ENCODE peak calls at places on chromosome 16, in five cellular contexts. K is activated CD4-positive, alpha-beta T cell treated with anti-CD3 and anti-CD28 coated beads for 24 hours; O is NCI-H460; F is substantia nigra; R is hippocampal formation. U is an unnamed sample.

GRCh38 chr16:66360624-66361324 is 5.7 kb upstream of the CDH5 start:
- DNase-seq in K (no peak), O (no peak), F (no peak), R (no peak), U (no peak)

GRCh38 chr16:11668590-11669379 is 530 bp downstream of the SNN start:
- DNase-seq in K (no peak), O (no peak), F (no peak), R (no peak), U (no peak)

GRCh38 chr16:65842067-65842466 is 524.4 kb upstream of the CDH5 start:
- DNase-seq in K (no peak), O (no peak), F (no peak), R (no peak), U (no peak)

GRCh38 chr16:89744813-89745212 is 23.5 kb downstream of the ZNF276 start:
- DNase-seq in K (no peak), O (no peak), F (no peak), R (no peak), U (no peak)

GRCh38 chr16:68700120-68700519 is 37.0 kb upstream of the CDH1 start:
- DNase-seq in K (no peak), O (no peak), F (no peak), R (no peak), U (no peak)

GRCh38 chr16:27638833-27639587 is 89.1 kb downstream of the KATNIP start:
- DNase-seq in K (no peak), O (no peak), F (no peak), R (no peak), U (no peak)

GRCh38 chr16:47136101-47136820 is 7.5 kb downstream of the NETO2 start:
- DNase-seq in K (no peak), O (no peak), F (no peak), R (no peak), U (no peak)

GRCh38 chr16:65249768-65250167 is 127.9 kb upstream of the CDH11 start:
- DNase-seq in K (no peak), O (no peak), F (no peak), R (no peak), U (no peak)

GRCh38 chr16:12611916-12612597 is 191.6 kb downstream of the CPPED1 start:
- DNase-seq in K (no peak), O (no peak), F (no peak), R (no peak), U (no peak)

GRCh38 chr16:7914738-7915137 is 582.1 kb downstream of the RBFOX1 start:
- DNase-seq in K (no peak), O (no peak), F (no peak), R (no peak), U (no peak)

GRCh38 chr16:57632568-57632967 is 4.1 kb downstream of the ADGRG1 start:
- DNase-seq in K (no peak), O (no peak), F (no peak), R (no peak), U (no peak)

GRCh38 chr16:83954577-83955016 is 1.6 kb downstream of the OSGIN1 start:
- DNase-seq in K (no peak), O (no peak), F (no peak), R (no peak), U (no peak)

GRCh38 chr16:56370836-56371235 is 54.5 kb downstream of the AMFR start:
- DNase-seq in K (no peak), O (no peak), F (no peak), R (no peak), U (no peak)

GRCh38 chr16:86427327-86427935 is 82.9 kb upstream of the FOXF1 start:
- DNase-seq in K (no peak), O (no peak), F (no peak), R (no peak), U (no peak)

GRCh38 chr16:75702247-75702646 is 986 bp upstream of the DUXB start:
- DNase-seq in K (no peak), O (no peak), F (no peak), R (no peak), U (no peak)

GRCh38 chr16:49580751-49581303 is 207.2 kb downstream of the C16orf78 start:
- DNase-seq in K (no peak), O (no peak), F (no peak), R (no peak), U (no peak)

GRCh38 chr16:106623-107324 is 28.7 kb downstream of the MPG start:
- DNase-seq in K (peak), O (peak), F (no peak), R (peak), U (peak)

GRCh38 chr16:1553976-1554825 is 20.7 kb downstream of the TMEM204 start:
- DNase-seq in K (no peak), O (no peak), F (no peak), R (no peak), U (no peak)

GRCh38 chr16:4123617-4124300 is 7.5 kb upstream of the ADCY9 start:
- DNase-seq in K (no peak), O (no peak), F (no peak), R (no peak), U (peak)

GRCh38 chr16:14140916-14141315 is 69.8 kb downstream of the MRTFB start:
- DNase-seq in K (no peak), O (no peak), F (no peak), R (no peak), U (no peak)

GRCh38 chr16:17803625-17804410 is 333.1 kb upstream of the XYLT1 start:
- DNase-seq in K (no peak), O (peak), F (no peak), R (no peak), U (no peak)

GRCh38 chr16:60558936-60559335 is 1477.3 kb downstream of the CDH8 start:
- DNase-seq in K (no peak), O (no peak), F (no peak), R (no peak), U (no peak)

GRCh38 chr16:4556112-4556511 is at the start of gene C16orf96:
- DNase-seq in K (no peak), O (no peak), F (no peak), R (no peak), U (no peak)

GRCh38 chr16:29815032-29815721 is 775 bp upstream of the PAGR1 start:
- DNase-seq in K (no peak), O (no peak), F (no peak), R (no peak), U (no peak)

GRCh38 chr16:58931436-58931835 is 197.3 kb upstream of the GOT2 start:
- DNase-seq in K (no peak), O (no peak), F (no peak), R (no peak), U (no peak)

GRCh38 chr16:85094176-85094805 is 18.0 kb downstream of the CIBAR2 start:
- DNase-seq in K (no peak), O (no peak), F (no peak), R (no peak), U (no peak)

GRCh38 chr16:78606572-78606971 is 507.1 kb downstream of the WWOX start:
- DNase-seq in K (no peak), O (no peak), F (no peak), R (no peak), U (no peak)

GRCh38 chr16:84165746-84166145 is 20.6 kb downstream of the DNAAF1 start:
- DNase-seq in K (no peak), O (no peak), F (no peak), R (no peak), U (no peak)

GRCh38 chr16:60788631-60789030 is 1247.6 kb downstream of the CDH8 start:
- DNase-seq in K (no peak), O (no peak), F (no peak), R (no peak), U (no peak)

U was measured in SHP77.